ENCODE peak calls at places on chromosomes 3 and 15, in nine cellular contexts. L, Z, P, X, B, R, O, G and H are unnamed samples. For H3K9me3, the result is how much of the 10 kb centered on the place peaks cover.

GRCh38 chr3:14265246-14265962 is 86.8 kb downstream of the LSM3 start:
- DNase-seq in L (no peak), Z (no peak), P (peak), X (no peak), B (peak), R (peak), O (no peak), G (no peak), H (no peak)

GRCh38 chr15:98324341-98324970 is 323.9 kb upstream of the IGF1R start:
- DNase-seq in L (no peak), Z (no peak), P (no peak), X (peak), B (no peak), R (no peak), O (no peak), G (no peak), H (no peak)

GRCh38 chr3:136093771-136094170 is 102.4 kb downstream of the MSL2 start:
- DNase-seq in L (no peak), Z (no peak), P (no peak), X (no peak), B (no peak), R (no peak), O (no peak), G (no peak), H (no peak)

GRCh38 chr3:176106380-176106779 is 1090.9 kb downstream of the TBL1XR1 start:
- DNase-seq in L (no peak), Z (no peak), P (peak), X (no peak), B (no peak), R (no peak), O (no peak), G (no peak), H (no peak)

GRCh38 chr3:15175590-15175989 is 30.5 kb upstream of the CAPN7 start:
- DNase-seq in L (no peak), Z (no peak), P (no peak), X (no peak), B (no peak), R (no peak), O (no peak), G (no peak), H (no peak)

GRCh38 chr3:72445827-72446405 is 402.3 kb downstream of the SHQ1 start:
- DNase-seq in L (no peak), Z (no peak), P (peak), X (peak), B (no peak), R (no peak), O (no peak), G (no peak), H (no peak)

GRCh38 chr15:87805117-87805820 is 451.3 kb downstream of the NTRK3 start:
- DNase-seq in L (no peak), Z (no peak), P (no peak), X (no peak), B (no peak), R (no peak), O (no peak), G (no peak), H (no peak)

GRCh38 chr3:125013095-125013494 is 42.7 kb downstream of the HEG1 start:
- DNase-seq in L (no peak), Z (no peak), P (peak), X (no peak), B (no peak), R (no peak), O (no peak), G (no peak), H (no peak)

GRCh38 chr3:185549111-185549510 is 3.3 kb downstream of the LIPH start:
- DNase-seq in L (no peak), Z (no peak), P (peak), X (peak), B (no peak), R (peak), O (no peak), G (peak), H (peak)

GRCh38 chr3:169203631-169204550 is 459.6 kb downstream of the MECOM start:
- DNase-seq in L (no peak), Z (no peak), P (no peak), X (no peak), B (no peak), R (peak), O (no peak), G (no peak), H (no peak)

GRCh38 chr3:60932669-60933068 is 318.6 kb downstream of the FHIT start:
- DNase-seq in L (no peak), Z (no peak), P (no peak), X (peak), B (no peak), R (no peak), O (no peak), G (no peak), H (no peak)

GRCh38 chr15:97903560-97904195 is 56.8 kb upstream of the ARRDC4 start:
- DNase-seq in L (no peak), Z (no peak), P (no peak), X (no peak), B (no peak), R (no peak), O (no peak), G (no peak), H (no peak)

GRCh38 chr15:43922021-43922420 is 95.2 kb downstream of the WDR76 start:
- DNase-seq in L (no peak), Z (no peak), P (peak), X (peak), B (no peak), R (peak), O (no peak), G (no peak), H (peak)

GRCh38 chr3:141237701-141238521 is 6.3 kb downstream of the PXYLP1 start:
- DNase-seq in L (no peak), Z (no peak), P (no peak), X (no peak), B (no peak), R (peak), O (no peak), G (no peak), H (no peak)

GRCh38 chr3:194294199-194294887 is 56.8 kb downstream of the CPN2 start:
- DNase-seq in L (no peak), Z (no peak), P (no peak), X (no peak), B (no peak), R (no peak), O (peak), G (peak), H (no peak)

GRCh38 chr15:35206060-35206675 is 121.1 kb upstream of the NANOGP8 start:
- DNase-seq in L (no peak), Z (peak), P (peak), X (peak), B (no peak), R (peak), O (peak), G (no peak), H (no peak)

GRCh38 chr3:106119691-106120090 is 250.9 kb upstream of the CBLB start:
- DNase-seq in L (no peak), Z (no peak), P (peak), X (peak), B (no peak), R (peak), O (no peak), G (no peak), H (no peak)

GRCh38 chr3:40237892-40238571 is 71.5 kb upstream of the EIF1B start:
- DNase-seq in L (no peak), Z (no peak), P (peak), X (no peak), B (no peak), R (peak), O (peak), G (no peak), H (no peak)

GRCh38 chr3:125123455-125123854 is 67.7 kb upstream of the HEG1 start:
- DNase-seq in L (no peak), Z (no peak), P (no peak), X (no peak), B (no peak), R (peak), O (no peak), G (no peak), H (no peak)

GRCh38 chr3:16482770-16483531 is 30.5 kb downstream of the RFTN1 start:
- DNase-seq in L (peak), Z (no peak), P (peak), X (no peak), B (no peak), R (no peak), O (no peak), G (no peak), H (no peak)

GRCh38 chr3:23667536-23668429 is 138.0 kb upstream of the UBE2E1 start:
- DNase-seq in L (no peak), Z (peak), P (peak), X (peak), B (no peak), R (no peak), O (no peak), G (no peak), H (no peak)

GRCh38 chr3:57556459-57557087 is 499 bp downstream of the PDE12 start:
- DNase-seq in L (peak), Z (no peak), P (no peak), X (no peak), B (peak), R (peak), O (no peak), G (peak), H (no peak)

GRCh38 chr15:80501453-80501852 is 97.3 kb downstream of the ARNT2 start:
- DNase-seq in L (no peak), Z (no peak), P (no peak), X (no peak), B (no peak), R (no peak), O (no peak), G (no peak), H (no peak)

GRCh38 chr3:48369685-48370329 is 2.2 kb upstream of the FBXW12 start:
- DNase-seq in L (no peak), Z (no peak), P (no peak), X (no peak), B (no peak), R (no peak), O (no peak), G (no peak), H (no peak)

GRCh38 chr3:48372862-48373435 is 930 bp downstream of the FBXW12 start:
- DNase-seq in L (no peak), Z (no peak), P (no peak), X (no peak), B (no peak), R (no peak), O (peak), G (no peak), H (no peak)

GRCh38 chr3:48372377-48372770 is 355 bp downstream of the FBXW12 start:
- DNase-seq in L (no peak), Z (no peak), P (no peak), X (no peak), B (no peak), R (no peak), O (no peak), G (no peak), H (no peak)

GRCh38 chr3:48371651-48372376 is at the start of gene FBXW12:
- DNase-seq in L (no peak), Z (no peak), P (no peak), X (no peak), B (no peak), R (no peak), O (no peak), G (no peak), H (no peak)

GRCh38 chr3:48370330-48370708 is 1.7 kb upstream of the FBXW12 start:
- DNase-seq in L (no peak), Z (no peak), P (no peak), X (no peak), B (no peak), R (no peak), O (no peak), G (no peak), H (no peak)
- H3K27ac ChIP-seq in L (no peak), Z (no peak), P (no peak), X (no peak), B (no peak), R (no peak), O (no peak), G (no peak), H (no peak)

GRCh38 chr3:156131241-156131640 is 10.9 kb downstream of the KCNAB1 start:
- DNase-seq in L (no peak), Z (no peak), P (no peak), X (no peak), B (no peak), R (no peak), O (no peak), G (no peak), H (no peak)

GRCh38 chr3:156132313-156132712 is 11.9 kb downstream of the KCNAB1 start:
- DNase-seq in L (no peak), Z (no peak), P (no peak), X (no peak), B (no peak), R (no peak), O (no peak), G (no peak), H (no peak)

GRCh38 chr3:156140196-156140595 is 19.8 kb downstream of the KCNAB1 start:
- DNase-seq in L (no peak), Z (no peak), P (no peak), X (no peak), B (no peak), R (no peak), O (no peak), G (no peak), H (no peak)

GRCh38 chr3:156131799-156132198 is 11.4 kb downstream of the KCNAB1 start:
- DNase-seq in L (no peak), Z (no peak), P (no peak), X (no peak), B (no peak), R (no peak), O (no peak), G (no peak), H (no peak)

DNA sequence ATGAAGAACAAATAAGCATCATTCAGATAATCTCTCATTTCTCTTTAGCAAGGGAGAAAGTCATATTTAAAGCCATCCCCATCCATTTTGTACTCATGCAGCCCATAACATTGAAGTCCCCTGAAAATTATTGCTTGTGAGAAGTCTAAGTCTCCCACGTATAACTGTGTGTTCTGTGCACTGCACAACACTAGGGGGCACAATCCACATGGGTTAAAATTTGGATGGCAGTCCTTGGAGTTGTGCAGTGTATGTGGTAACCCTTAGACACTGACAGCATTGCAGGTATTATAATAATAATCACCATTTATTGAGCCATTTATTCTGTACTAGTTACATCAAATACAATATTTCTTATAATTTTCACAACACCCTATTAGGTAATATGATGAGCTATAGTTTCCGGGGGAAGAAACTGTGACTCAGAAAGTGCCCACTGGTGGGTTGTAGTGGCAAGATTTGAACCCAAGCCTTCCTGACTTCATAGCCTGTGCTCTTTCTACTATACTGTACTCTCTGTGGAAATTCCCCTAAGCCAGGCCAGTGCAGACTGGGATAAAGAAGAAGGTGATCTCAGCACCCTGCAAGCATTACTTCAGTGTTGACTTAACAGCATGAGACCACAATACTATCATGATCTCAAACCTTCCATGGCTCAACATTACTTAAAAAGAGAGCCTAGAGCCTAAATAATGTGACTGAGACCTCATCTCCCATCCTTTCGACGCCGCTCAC is 15.7 kb downstream of the KCNAB1 start:
- DNase-seq in L (no peak), Z (no peak), P (no peak), X (peak), B (no peak), R (no peak), O (no peak), G (no peak), H (no peak)
- TF ChIP-seq CTCF in L (no peak), Z (peak), P (no peak), X (peak), B (no peak), R (peak), O (peak), G (peak), H (peak)

GRCh38 chr3:131163-131889 is 65.2 kb upstream of the CHL1 start:
- DNase-seq in L (no peak), Z (no peak), P (no peak), X (no peak), B (no peak), R (no peak), O (no peak), G (no peak), H (no peak)
- H3K9me3 ChIP-seq in L (under half), Z (under half), P (under half), X (under half), B (under half), R (under half), O (under half), G (under half), H (under half)

GRCh38 chr15:63133786-63134185 is 12.1 kb downstream of the LACTB start:
- DNase-seq in L (no peak), Z (no peak), P (peak), X (no peak), B (no peak), R (peak), O (no peak), G (no peak), H (no peak)
- H3K27ac ChIP-seq in L (no peak), Z (no peak), P (no peak), X (peak), B (no peak), R (no peak), O (peak), G (peak), H (no peak)

GRCh38 chr15:74800559-74801094 is 12.0 kb upstream of the LMAN1L start:
- DNase-seq in L (peak), Z (no peak), P (no peak), X (no peak), B (no peak), R (no peak), O (no peak), G (no peak), H (no peak)

GRCh38 chr15:74799843-74800558 is 12.6 kb upstream of the LMAN1L start:
- DNase-seq in L (peak), Z (peak), P (peak), X (peak), B (peak), R (peak), O (peak), G (peak), H (no peak)

GRCh38 chr15:74802862-74803447 is 9.7 kb upstream of the LMAN1L start:
- DNase-seq in L (no peak), Z (no peak), P (no peak), X (no peak), B (no peak), R (no peak), O (no peak), G (no peak), H (no peak)

GRCh38 chr15:74801311-74801997 is 11.2 kb upstream of the LMAN1L start:
- DNase-seq in L (no peak), Z (no peak), P (no peak), X (no peak), B (no peak), R (no peak), O (no peak), G (no peak), H (no peak)

GRCh38 chr15:74802290-74802689 is 10.3 kb upstream of the LMAN1L start:
- DNase-seq in L (no peak), Z (no peak), P (no peak), X (no peak), B (no peak), R (no peak), O (no peak), G (no peak), H (no peak)
- TF ChIP-seq CTCF in L (no peak), Z (no peak), P (no peak), X (no peak), B (no peak), R (no peak), O (no peak), G (no peak), H (no peak)